ENCODE peak calls at places on chromosome 5, in seven cellular contexts. I is right atrium auricular region; Y is bronchial epithelial cell; G is HCT116; V is CD4-positive, alpha-beta T cell; K is CD8-positive, alpha-beta T cell; P is spleen. X is an unnamed sample. For H3K27me3, the result is how much of the 10 kb centered on the place peaks cover.

GRCh38 chr5:176881021-176881749 is 18.0 kb downstream of the HK3 start:
- DNase-seq in I (no peak), Y (no peak), G (no peak), V (no peak), K (no peak), P (peak), X (no peak)

GRCh38 chr5:41148448-41148847 is 64.9 kb downstream of the C6 start:
- DNase-seq in I (no peak), Y (no peak), G (no peak), V (no peak), K (no peak), P (no peak), X (no peak)

GRCh38 chr5:68012429-68012828 is 203.1 kb upstream of the PIK3R1 start:
- DNase-seq in I (no peak), Y (peak), G (no peak), V (no peak), K (no peak), P (no peak), X (no peak)

GRCh38 chr5:174413520-174414314 is 310.7 kb upstream of the MSX2 start:
- DNase-seq in I (no peak), Y (no peak), G (no peak), V (no peak), K (no peak), P (no peak), X (no peak)

GRCh38 chr5:177519463-177520235 is 2.9 kb upstream of the DDX41 start:
- DNase-seq in I (no peak), Y (no peak), G (no peak), V (no peak), K (no peak), P (peak), X (no peak)

GRCh38 chr5:159316519-159317383 is 13.5 kb downstream of the IL12B start:
- DNase-seq in I (no peak), Y (peak), G (no peak), V (peak), K (no peak), P (no peak), X (no peak)

GRCh38 chr5:169071-169727 is 22.1 kb upstream of the LRRC14B start:
- DNase-seq in I (peak), Y (no peak), G (no peak), V (no peak), K (no peak), P (peak), X (no peak)

GRCh38 chr5:56490971-56491468 is 257.9 kb upstream of the ANKRD55 start:
- DNase-seq in I (no peak), Y (peak), G (peak), V (peak), K (peak), P (no peak), X (no peak)

GRCh38 chr5:102638316-102638715 is 116.8 kb upstream of the PAM start:
- DNase-seq in I (no peak), Y (no peak), G (no peak), V (no peak), K (no peak), P (no peak), X (no peak)

GRCh38 chr5:54002183-54002770 is 308.1 kb downstream of the ARL15 start:
- DNase-seq in I (no peak), Y (no peak), G (no peak), V (no peak), K (no peak), P (no peak), X (no peak)

GRCh38 chr5:144135113-144135762 is 35.2 kb downstream of the YIPF5 start:
- DNase-seq in I (no peak), Y (no peak), G (no peak), V (no peak), K (no peak), P (no peak), X (no peak)

GRCh38 chr5:82320971-82321370 is 42.8 kb upstream of the RPS23 start:
- DNase-seq in I (no peak), Y (no peak), G (no peak), V (no peak), K (no peak), P (no peak), X (no peak)

GRCh38 chr5:67353500-67353931 is 156.9 kb upstream of the CD180 start:
- DNase-seq in I (no peak), Y (no peak), G (no peak), V (no peak), K (no peak), P (peak), X (no peak)

GRCh38 chr5:106649031-106649430 is 1021.7 kb downstream of the EFNA5 start:
- DNase-seq in I (no peak), Y (no peak), G (no peak), V (no peak), K (no peak), P (no peak), X (no peak)

GRCh38 chr5:67028981-67029380 is 167.6 kb downstream of the CD180 start:
- DNase-seq in I (no peak), Y (no peak), G (no peak), V (no peak), K (no peak), P (no peak), X (no peak)

GRCh38 chr5:32445831-32446614 is 1.5 kb upstream of the ZFR start:
- DNase-seq in I (no peak), Y (no peak), G (no peak), V (no peak), K (no peak), P (no peak), X (no peak)

GRCh38 chr5:62268239-62268638 is 37.8 kb upstream of the KIF2A start:
- DNase-seq in I (no peak), Y (peak), G (peak), V (no peak), K (no peak), P (no peak), X (no peak)

GRCh38 chr5:52895070-52895469 is 94.1 kb upstream of the ITGA2 start:
- DNase-seq in I (no peak), Y (no peak), G (no peak), V (no peak), K (no peak), P (no peak), X (no peak)

GRCh38 chr5:102221949-102222348 is 74.1 kb downstream of the SLCO4C1 start:
- DNase-seq in I (no peak), Y (no peak), G (no peak), V (no peak), K (no peak), P (no peak), X (no peak)

GRCh38 chr5:137960141-137960540 is 70.9 kb downstream of the PKD2L2 start:
- DNase-seq in I (no peak), Y (no peak), G (no peak), V (no peak), K (no peak), P (no peak), X (no peak)

GRCh38 chr5:158175664-158176507 is 316.9 kb upstream of the CLINT1 start:
- DNase-seq in I (no peak), Y (no peak), G (no peak), V (no peak), K (no peak), P (no peak), X (no peak)

GRCh38 chr5:117010574-117010973 is 436.0 kb upstream of the SEMA6A start:
- DNase-seq in I (no peak), Y (no peak), G (no peak), V (no peak), K (no peak), P (no peak), X (no peak)

GRCh38 chr5:107682533-107682932 is 11.8 kb upstream of the EFNA5 start:
- DNase-seq in I (no peak), Y (no peak), G (no peak), V (no peak), K (no peak), P (no peak), X (no peak)

GRCh38 chr5:133534566-133534965 is 77.8 kb downstream of the FSTL4 start:
- DNase-seq in I (no peak), Y (no peak), G (no peak), V (no peak), K (no peak), P (no peak), X (no peak)

GRCh38 chr5:124643306-124643705 is 103.1 kb downstream of the ZNF608 start:
- DNase-seq in I (no peak), Y (no peak), G (no peak), V (no peak), K (no peak), P (no peak), X (no peak)

GRCh38 chr5:6576861-6577501 is 55.9 kb downstream of the NSUN2 start:
- DNase-seq in I (peak), Y (peak), G (peak), V (no peak), K (no peak), P (no peak), X (no peak)
- TF ChIP-seq CTCF in I (peak), Y (peak), G (peak), V (no peak), K (no peak), P (no peak), X (peak)

GRCh38 chr5:77993799-77994318 is 217.7 kb upstream of the TBCA start:
- DNase-seq in I (no peak), Y (no peak), G (no peak), V (no peak), K (no peak), P (no peak), X (no peak)
- H3K27me3 ChIP-seq in I (under half), Y (under half), G (under half), V (under half), K (under half), P (under half), X (under half)

GRCh38 chr5:114362197-114362976 is 517 bp downstream of the KCNN2 start:
- DNase-seq in I (no peak), Y (no peak), G (no peak), V (no peak), K (no peak), P (peak), X (peak)
- TF ChIP-seq CTCF in I (no peak), Y (no peak), G (no peak), V (no peak), K (no peak), P (no peak), X (no peak)

DNA sequence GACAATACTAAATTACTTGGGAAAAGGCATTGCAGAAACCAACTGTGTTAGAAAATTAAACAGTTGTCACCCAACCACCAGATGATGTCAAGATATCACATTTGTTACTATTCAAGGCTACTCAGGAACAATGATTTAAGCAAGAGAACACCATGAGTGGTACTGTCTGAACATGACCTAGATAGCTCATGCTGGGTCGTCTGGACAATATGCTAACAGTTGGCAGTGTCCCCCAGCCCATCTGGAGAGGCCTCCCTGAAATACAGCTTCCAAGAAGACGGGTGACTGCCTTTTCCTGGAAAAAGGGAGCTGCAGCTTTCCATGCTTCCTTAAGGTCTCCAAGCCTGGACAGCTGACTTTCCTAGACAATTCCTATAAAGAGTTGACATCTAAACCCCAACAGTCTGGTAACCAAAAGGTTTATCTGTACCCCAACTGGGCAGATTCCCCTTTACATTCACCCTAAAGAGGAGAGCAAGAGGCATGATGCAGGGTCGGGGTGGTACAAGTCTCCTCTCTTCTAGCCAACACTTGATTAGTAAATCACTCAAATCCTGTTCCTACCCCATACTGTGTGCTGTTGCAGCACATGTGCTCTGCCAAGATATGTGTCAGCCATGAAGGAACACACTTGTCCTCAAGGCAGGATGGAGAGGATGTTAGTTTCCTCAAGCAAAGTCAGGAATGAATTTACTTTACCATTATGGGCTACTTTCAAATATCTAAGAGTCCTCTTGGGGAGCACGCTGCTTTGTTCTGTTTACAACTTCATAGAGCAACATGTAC is 433.0 kb downstream of the PDE4D start:
- DNase-seq in I (no peak), Y (peak), G (no peak), V (no peak), K (no peak), P (no peak), X (no peak)
- H3K27me3 ChIP-seq in I (under half), Y (under half), G (under half), V (under half), K (under half), P (under half), X (under half)

GRCh38 chr5:168339151-168340140 is 48.0 kb downstream of the WWC1 start:
- DNase-seq in I (no peak), Y (no peak), G (no peak), V (no peak), K (no peak), P (peak), X (no peak)
- TF ChIP-seq CTCF in I (no peak), Y (no peak), G (peak), V (no peak), K (no peak), P (no peak), X (no peak)

GRCh38 chr5:166713281-166713680 is 1578.2 kb upstream of the WWC1 start:
- DNase-seq in I (no peak), Y (no peak), G (no peak), V (no peak), K (no peak), P (no peak), X (no peak)

GRCh38 chr5:166712447-166712846 is 1579.0 kb upstream of the WWC1 start:
- DNase-seq in I (no peak), Y (no peak), G (no peak), V (no peak), K (no peak), P (no peak), X (no peak)

GRCh38 chr5:166708271-166708670 is 1583.2 kb upstream of the WWC1 start:
- DNase-seq in I (no peak), Y (no peak), G (no peak), V (no peak), K (no peak), P (no peak), X (no peak)

DNA sequence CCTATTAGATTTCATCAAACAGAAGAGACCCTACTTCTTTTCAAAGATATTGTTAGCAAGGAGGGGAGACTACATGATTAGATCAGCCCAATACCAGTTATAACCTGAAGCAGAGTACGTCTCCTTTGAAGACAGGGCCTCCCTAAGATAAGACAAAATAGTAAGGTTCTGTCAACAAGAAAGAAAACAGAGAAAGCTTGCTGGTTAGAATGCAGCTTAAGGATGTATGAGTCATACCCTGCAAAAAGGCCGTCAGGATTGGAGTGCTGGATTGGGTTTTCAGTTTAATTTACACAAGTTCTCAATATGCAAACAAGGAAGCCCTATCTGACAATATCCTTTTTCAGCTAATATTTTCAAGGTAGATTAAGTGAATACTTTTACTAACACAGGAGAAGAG is 1581.2 kb upstream of the WWC1 start:
- DNase-seq in I (no peak), Y (peak), G (no peak), V (no peak), K (no peak), P (no peak), X (no peak)
- H3K27me3 ChIP-seq in I (under half), Y (under half), G (under half), V (under half), K (under half), P (under half), X (under half)

GRCh38 chr5:171596391-171596878 is 177.0 kb downstream of the FGF18 start:
- DNase-seq in I (peak), Y (peak), G (no peak), V (no peak), K (no peak), P (no peak), X (no peak)
- TF ChIP-seq CTCF in I (no peak), Y (no peak), G (no peak), V (no peak), K (no peak), P (no peak), X (no peak)

DNA sequence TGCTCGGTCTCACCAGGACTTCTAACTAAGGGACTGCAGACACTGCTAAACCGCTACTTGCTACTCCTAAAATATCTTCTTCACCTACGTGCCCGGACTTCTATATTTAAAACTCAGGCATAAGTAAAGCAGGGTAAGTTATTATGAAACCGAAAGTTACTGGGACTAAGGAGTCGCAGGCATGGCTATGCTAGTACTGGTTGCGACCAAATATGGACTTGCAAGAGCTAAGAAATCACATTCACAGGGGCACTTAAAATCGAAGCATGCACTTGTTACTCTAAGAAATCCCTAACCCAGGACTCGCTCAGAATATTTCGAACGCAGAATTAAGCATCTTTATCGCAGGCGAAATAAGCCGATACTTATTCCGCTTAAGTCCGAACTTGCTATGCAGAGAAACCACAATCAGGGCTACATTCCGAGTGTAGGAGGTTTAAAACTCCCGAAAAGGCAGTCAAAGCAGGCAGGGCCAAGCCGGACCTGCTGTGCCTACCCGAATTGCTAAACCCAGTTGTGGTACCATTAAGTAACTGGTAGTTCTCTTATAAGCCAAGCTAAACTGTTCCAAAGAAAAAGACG is 2.1 kb downstream of the ANXA2R start:
- DNase-seq in I (no peak), Y (peak), G (no peak), V (no peak), K (no peak), P (no peak), X (peak)
- H3K27me3 ChIP-seq in I (under half), Y (under half), G (under half), V (under half), K (under half), P (under half), X (under half)

GRCh38 chr5:65760504-65761275 is 38.7 kb downstream of the NLN start:
- DNase-seq in I (no peak), Y (peak), G (no peak), V (peak), K (peak), P (no peak), X (peak)
- TF ChIP-seq CTCF in I (no peak), Y (peak), G (no peak), V (peak), K (peak), P (peak), X (peak)

DNA sequence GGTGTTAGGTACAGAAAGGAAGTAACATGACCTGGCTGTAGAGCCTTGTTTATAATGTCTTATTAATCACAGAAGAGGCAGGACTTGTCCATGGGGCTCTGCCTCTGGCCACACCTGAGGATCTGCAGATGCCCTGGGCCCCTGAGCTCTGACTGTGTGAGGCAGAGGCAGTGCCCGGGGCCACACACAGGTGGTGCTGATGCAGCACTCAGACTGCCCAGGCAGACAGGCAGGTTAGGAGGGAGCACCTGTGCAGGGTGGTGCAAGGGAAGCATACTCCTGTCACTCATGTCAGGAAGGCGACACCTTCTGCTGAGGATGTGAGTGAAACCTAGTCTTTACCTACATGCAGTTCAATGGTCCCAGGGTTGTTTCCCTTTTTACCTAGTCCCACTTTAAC is 88.7 kb downstream of the CFAP90 start:
- DNase-seq in I (no peak), Y (no peak), G (no peak), V (no peak), K (no peak), P (no peak), X (no peak)
- H3K27me3 ChIP-seq in I (under half), Y (under half), G (under half), V (under half), K (under half), P (under half), X (under half)